ENCODE peak calls at places on chromosomes 13 and 19, in ten cellular contexts. S is suprapubic skin, B is sigmoid colon, F is A549, E is transverse colon, R is HepG2, G is ovary, W is SK-N-SH, X is H1, K is stomach. M is an unnamed sample.
A peak's percentile ranks its signal among the peaks of the same experiment; 100 is the strongest.

GRCh38 chr13:76856141-76856571 is 30.0 kb downstream of the KCTD12 start:
- DNase-seq in S (no peak), B (no peak), F (no peak), E (no peak), R (no peak), G (no peak), W (no peak), X (no peak), K (no peak), M (no peak)

GRCh38 chr19:1172353-1173159 is 1.5 kb downstream of the SBNO2 start:
- DNase-seq in S (peak; percentile 88), B (peak; percentile 88), F (peak; percentile 54), E (peak; percentile 76), R (no peak), G (no peak), W (peak; percentile 64), X (no peak), K (peak; percentile 63), M (peak; percentile 61)

GRCh38 chr19:861756-862528 is 2.5 kb downstream of the CFD start:
- DNase-seq in S (no peak), B (no peak), F (peak; percentile 78), E (peak; percentile 66), R (peak; percentile 41), G (peak; percentile 62), W (peak; percentile 95), X (peak; percentile 91), K (no peak), M (no peak)

GRCh38 chr19:28498404-28498976 is 714.5 kb downstream of the UQCRFS1 start:
- DNase-seq in S (no peak), B (no peak), F (no peak), E (no peak), R (no peak), G (no peak), W (no peak), X (no peak), K (no peak), M (no peak)

GRCh38 chr13:39766464-39767167 is 111.2 kb downstream of the COG6 start:
- DNase-seq in S (no peak), B (no peak), F (no peak), E (no peak), R (no peak), G (no peak), W (no peak), X (no peak), K (no peak), M (no peak)

GRCh38 chr19:36638862-36639510 is 27.7 kb downstream of the ZNF461 start:
- DNase-seq in S (no peak), B (no peak), F (peak; percentile 48), E (no peak), R (no peak), G (no peak), W (no peak), X (no peak), K (no peak), M (no peak)

GRCh38 chr19:21704320-21704719 is 63.1 kb downstream of the ZNF100 start:
- DNase-seq in S (no peak), B (no peak), F (no peak), E (no peak), R (no peak), G (no peak), W (no peak), X (peak; percentile 61), K (no peak), M (no peak)

GRCh38 chr13:30715357-30715756 is 20.0 kb upstream of the ALOX5AP start:
- DNase-seq in S (no peak), B (no peak), F (no peak), E (no peak), R (no peak), G (no peak), W (no peak), X (no peak), K (no peak), M (no peak)

GRCh38 chr13:80235131-80235530 is 105.8 kb downstream of the SPRY2 start:
- DNase-seq in S (no peak), B (no peak), F (peak; percentile 10), E (no peak), R (no peak), G (no peak), W (no peak), X (no peak), K (no peak), M (no peak)

GRCh38 chr19:52221031-52221430 is 31.2 kb downstream of the PPP2R1A start:
- DNase-seq in S (no peak), B (no peak), F (no peak), E (no peak), R (no peak), G (no peak), W (no peak), X (no peak), K (no peak), M (no peak)
- TF ChIP-seq EP300 in S (no peak), B (no peak), F (no peak), E (no peak), R (no peak), G (no peak), W (no peak), X (no peak), K (no peak), M (no peak)

GRCh38 chr13:50733392-50733791 is 110.1 kb downstream of the DLEU7 start:
- DNase-seq in S (no peak), B (no peak), F (no peak), E (no peak), R (no peak), G (no peak), W (no peak), X (no peak), K (no peak), M (no peak)

GRCh38 chr13:50730496-50731171 is 112.9 kb downstream of the DLEU7 start:
- DNase-seq in S (no peak), B (no peak), F (no peak), E (no peak), R (no peak), G (no peak), W (no peak), X (no peak), K (no peak), M (no peak)

GRCh38 chr13:50731400-50731799 is 112.1 kb downstream of the DLEU7 start:
- DNase-seq in S (no peak), B (no peak), F (peak; percentile 15), E (no peak), R (no peak), G (no peak), W (no peak), X (no peak), K (no peak), M (no peak)

GRCh38 chr13:50735071-50735470 is 108.4 kb downstream of the DLEU7 start:
- DNase-seq in S (no peak), B (no peak), F (no peak), E (no peak), R (no peak), G (no peak), W (no peak), X (no peak), K (no peak), M (no peak)

DNA sequence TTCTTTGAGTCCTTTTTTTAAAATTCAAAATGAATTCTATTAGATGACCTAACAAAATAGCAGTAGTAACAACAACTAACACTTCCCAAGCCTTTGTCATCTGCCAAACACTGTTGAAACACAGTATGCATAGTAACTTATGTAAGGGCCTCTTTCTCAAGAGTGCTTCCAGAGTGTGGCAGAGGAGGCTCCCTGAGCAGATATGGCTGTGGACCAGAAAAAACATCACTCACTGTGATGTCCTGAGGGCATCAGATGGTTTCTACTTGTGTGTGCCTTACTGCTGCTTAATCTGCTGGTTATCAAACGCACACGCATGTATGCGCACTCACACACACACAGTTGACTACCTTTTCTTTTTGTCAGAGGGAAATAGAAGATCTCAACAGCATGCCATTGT is 110.8 kb downstream of the DLEU7 start:
- DNase-seq in S (no peak), B (no peak), F (no peak), E (no peak), R (no peak), G (no peak), W (peak; percentile 46), X (no peak), K (no peak), M (no peak)
- TF ChIP-seq EP300 in S (no peak), B (no peak), F (no peak), E (no peak), R (no peak), G (no peak), W (peak; percentile 64), X (no peak), K (no peak), M (no peak)

DNA sequence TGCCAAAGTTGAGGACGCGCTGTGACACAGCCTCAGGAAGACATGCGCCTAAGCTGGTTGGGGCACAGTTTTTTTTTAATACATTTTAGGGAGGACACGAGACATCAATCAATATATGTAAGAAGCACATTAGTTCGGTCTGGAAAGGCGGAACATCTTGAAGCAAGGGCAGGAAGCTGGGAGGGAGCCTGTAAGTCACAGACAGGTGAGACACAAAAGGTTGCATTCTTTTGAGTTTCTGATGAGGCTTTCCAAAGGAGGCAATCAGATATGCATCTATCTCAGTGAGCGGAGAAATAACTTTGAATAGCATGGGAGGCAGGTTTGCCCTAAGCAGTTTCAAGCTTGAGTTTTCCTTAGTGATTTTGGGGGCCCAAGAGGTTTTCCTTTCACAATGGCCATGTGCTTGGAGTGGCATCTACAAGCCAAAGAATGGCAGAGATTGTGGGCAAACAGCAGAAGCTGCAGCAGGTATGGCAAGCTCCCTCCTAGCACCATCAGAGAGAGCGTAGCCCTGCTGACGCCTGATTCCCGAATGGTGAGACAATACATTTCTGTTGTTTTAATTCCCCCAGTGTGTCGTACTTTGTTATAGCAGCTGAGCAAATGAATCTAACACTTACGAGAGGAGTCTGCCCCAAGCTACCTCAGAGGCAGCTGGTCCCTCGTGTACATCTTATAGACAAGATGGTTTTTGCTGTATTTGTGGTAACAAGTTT is 99.5 kb upstream of the TMTC4 start:
- DNase-seq in S (no peak), B (no peak), F (no peak), E (no peak), R (no peak), G (no peak), W (no peak), X (no peak), K (no peak), M (no peak)
- TF ChIP-seq EP300 in S (no peak), B (no peak), F (no peak), E (no peak), R (no peak), G (no peak), W (no peak), X (no peak), K (no peak), M (no peak)

DNA sequence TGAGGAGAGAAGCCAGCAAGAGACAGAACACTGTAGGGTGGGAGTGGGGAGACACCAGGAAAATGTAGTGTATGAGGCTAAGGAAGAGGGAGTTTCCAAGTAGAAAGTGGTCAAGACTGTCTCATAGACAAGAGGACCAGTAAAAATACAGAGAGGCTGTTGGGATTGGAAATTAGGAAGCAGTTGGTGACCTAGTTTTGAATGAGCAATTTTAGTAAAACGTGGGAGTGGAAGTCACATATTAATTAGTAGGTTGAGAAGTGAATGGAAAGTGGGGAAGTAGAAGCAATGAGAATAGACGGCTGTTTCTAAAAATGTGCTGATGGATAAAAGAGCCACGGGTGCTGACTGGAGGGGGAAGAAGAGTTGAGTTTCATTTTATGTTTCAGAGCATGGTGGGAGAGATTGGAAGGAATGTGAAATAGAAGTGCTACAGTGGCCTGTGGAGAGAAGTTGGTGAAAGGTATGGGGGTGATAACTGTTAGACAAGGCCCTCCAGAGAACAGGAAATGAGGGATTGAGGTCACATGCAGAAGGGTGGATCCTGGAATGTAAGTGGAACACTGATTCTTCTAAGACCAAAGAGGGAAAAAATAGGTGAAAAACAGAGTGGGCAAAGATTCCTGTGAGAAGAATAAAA is 247.3 kb downstream of the MTUS2 start:
- DNase-seq in S (no peak), B (no peak), F (no peak), E (no peak), R (no peak), G (no peak), W (no peak), X (no peak), K (no peak), M (no peak)
- TF ChIP-seq EP300 in S (no peak), B (no peak), F (no peak), E (no peak), R (no peak), G (no peak), W (no peak), X (no peak), K (no peak), M (no peak)